ENCODE peak calls at places on chromosomes 16 and 17, in seven cellular contexts. Q, B, F, K, N, E and V are unnamed samples.

GRCh38 chr16:56601325-56601724 is 7.1 kb upstream of the MT2A start:
- DNase-seq in Q (no peak), B (no peak), F (no peak), K (no peak), N (no peak), E (no peak), V (no peak)

GRCh38 chr17:67058036-67058435 is 13.7 kb downstream of the CACNG1 start:
- DNase-seq in Q (no peak), B (no peak), F (no peak), K (no peak), N (no peak), E (no peak), V (no peak)

GRCh38 chr16:85809645-85810044 is 10.2 kb downstream of the COX4I1 start:
- DNase-seq in Q (no peak), B (no peak), F (no peak), K (no peak), N (no peak), E (no peak), V (no peak)

GRCh38 chr16:57479043-57479421 is 7.3 kb downstream of the DOK4 start:
- DNase-seq in Q (no peak), B (no peak), F (peak; percentile 56), K (no peak), N (peak; percentile 64), E (no peak), V (no peak)

GRCh38 chr17:79188048-79188447 is 113.4 kb downstream of the ENGASE start:
- DNase-seq in Q (peak; percentile 72), B (peak; percentile 10), F (peak; percentile 89), K (no peak), N (peak; percentile 97), E (no peak), V (peak; percentile 51)

GRCh38 chr16:1825864-1826690 is 548 bp downstream of the HAGH start:
- DNase-seq in Q (no peak), B (no peak), F (peak; percentile 59), K (no peak), N (peak; percentile 75), E (peak; percentile 32), V (peak; percentile 57)

GRCh38 chr17:6387442-6387841 is 47.5 kb downstream of the AIPL1 start:
- DNase-seq in Q (no peak), B (no peak), F (peak; percentile 19), K (no peak), N (no peak), E (no peak), V (no peak)

GRCh38 chr17:44095647-44096496 is 25.3 kb downstream of the G6PC3 start:
- DNase-seq in Q (peak; percentile 84), B (no peak), F (peak; percentile 86), K (no peak), N (peak; percentile 85), E (peak; percentile 94), V (no peak)

GRCh38 chr17:75589919-75590303 is 2.3 kb downstream of the MYO15B start:
- DNase-seq in Q (no peak), B (no peak), F (no peak), K (no peak), N (no peak), E (no peak), V (no peak)

GRCh38 chr16:85690469-85691064 is 1.8 kb upstream of the GINS2 start:
- DNase-seq in Q (no peak), B (no peak), F (no peak), K (no peak), N (peak; percentile 62), E (peak; percentile 31), V (peak; percentile 91)

GRCh38 chr16:15532825-15533224 is 98.4 kb downstream of the BMERB1 start:
- DNase-seq in Q (no peak), B (no peak), F (no peak), K (no peak), N (no peak), E (no peak), V (no peak)
- TF ChIP-seq JUND in Q (no peak), B (no peak), F (no peak), K (no peak), N (no peak), E (no peak), V (no peak)

GRCh38 chr17:82270651-82271050 is 2.8 kb downstream of the CSNK1D start:
- DNase-seq in Q (no peak), B (no peak), F (no peak), K (no peak), N (no peak), E (no peak), V (no peak)

GRCh38 chr17:82273327-82274133 is at the start of gene CSNK1D:
- DNase-seq in Q (peak; percentile 95), B (peak; percentile 72), F (peak; percentile 97), K (peak; percentile 33), N (peak; percentile 100), E (peak; percentile 85), V (peak; percentile 95)

GRCh38 chr17:82274134-82275020 is 877 bp upstream of the CSNK1D start:
- DNase-seq in Q (no peak), B (no peak), F (no peak), K (no peak), N (no peak), E (no peak), V (no peak)

GRCh38 chr17:82271401-82271800 is 2.1 kb downstream of the CSNK1D start:
- DNase-seq in Q (no peak), B (no peak), F (no peak), K (no peak), N (no peak), E (no peak), V (no peak)

GRCh38 chr17:82272495-82273326 is 789 bp downstream of the CSNK1D start:
- DNase-seq in Q (peak; percentile 93), B (no peak), F (no peak), K (no peak), N (peak; percentile 92), E (no peak), V (no peak)
- TF ChIP-seq JUND in Q (no peak), B (no peak), F (no peak), K (no peak), N (no peak), E (no peak), V (no peak)

GRCh38 chr16:11204513-11205047 is 51.4 kb downstream of the SOCS1 start:
- DNase-seq in Q (peak; percentile 34), B (no peak), F (no peak), K (no peak), N (no peak), E (no peak), V (peak; percentile 29)

GRCh38 chr16:11200523-11201063 is 55.4 kb downstream of the SOCS1 start:
- DNase-seq in Q (no peak), B (no peak), F (no peak), K (no peak), N (no peak), E (no peak), V (no peak)

GRCh38 chr16:11201498-11202259 is 54.3 kb downstream of the SOCS1 start:
- DNase-seq in Q (peak; percentile 82), B (peak; percentile 86), F (no peak), K (no peak), N (peak; percentile 51), E (peak; percentile 67), V (peak; percentile 22)

GRCh38 chr16:11203111-11203623 is 52.8 kb downstream of the SOCS1 start:
- DNase-seq in Q (no peak), B (no peak), F (no peak), K (no peak), N (no peak), E (no peak), V (no peak)

DNA sequence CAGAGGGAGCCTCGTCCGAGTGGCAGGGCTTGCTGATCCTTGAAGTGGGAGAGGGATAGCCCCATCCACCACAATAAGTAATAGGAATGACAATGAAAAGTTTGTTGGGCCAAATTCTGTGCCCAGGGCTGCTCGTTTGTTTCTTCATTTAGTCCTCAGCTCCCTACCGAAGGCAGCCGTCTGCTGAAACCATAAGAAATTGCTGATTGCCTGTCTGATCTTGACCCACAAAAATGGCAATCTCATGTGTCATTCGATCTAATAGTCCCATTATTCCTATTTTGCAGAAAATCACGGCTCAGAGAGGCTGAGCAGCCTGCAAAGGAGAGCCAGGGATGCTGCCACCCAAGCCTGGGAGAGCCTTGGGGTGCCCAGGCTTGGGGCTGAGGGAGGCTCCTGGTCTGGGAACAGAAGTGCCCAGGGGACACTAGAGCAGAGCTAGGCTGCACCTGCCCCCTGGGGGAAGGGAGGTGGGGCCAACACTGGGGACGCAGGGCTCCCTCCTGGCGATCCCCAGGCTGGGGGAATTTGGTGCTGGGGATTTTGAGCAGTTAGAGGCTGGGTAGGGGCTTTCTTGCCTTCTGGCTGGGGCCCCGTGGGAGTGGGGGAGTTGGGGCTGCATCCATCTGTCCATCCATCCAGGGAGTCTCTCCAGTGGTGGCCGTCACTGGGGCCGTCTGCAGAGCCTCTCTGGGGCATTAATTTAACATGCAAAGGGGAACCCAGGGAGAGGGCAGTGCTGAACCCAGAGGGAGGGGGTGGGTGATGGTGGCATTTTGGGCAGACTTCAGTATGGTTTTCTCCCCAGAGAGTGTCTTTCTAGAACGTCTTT is 53.5 kb downstream of the SOCS1 start:
- DNase-seq in Q (peak; percentile 32), B (no peak), F (no peak), K (peak; percentile 62), N (no peak), E (no peak), V (no peak)
- TF ChIP-seq JUND in Q (no peak), B (no peak), F (no peak), K (no peak), N (no peak), E (no peak), V (no peak)

GRCh38 chr17:2138318-2138717 is 83.4 kb downstream of the HIC1 start:
- DNase-seq in Q (peak; percentile 33), B (no peak), F (no peak), K (peak; percentile 60), N (peak; percentile 79), E (no peak), V (no peak)
- TF ChIP-seq JUND in Q (no peak), B (no peak), F (no peak), K (no peak), N (no peak), E (no peak), V (no peak)

DNA sequence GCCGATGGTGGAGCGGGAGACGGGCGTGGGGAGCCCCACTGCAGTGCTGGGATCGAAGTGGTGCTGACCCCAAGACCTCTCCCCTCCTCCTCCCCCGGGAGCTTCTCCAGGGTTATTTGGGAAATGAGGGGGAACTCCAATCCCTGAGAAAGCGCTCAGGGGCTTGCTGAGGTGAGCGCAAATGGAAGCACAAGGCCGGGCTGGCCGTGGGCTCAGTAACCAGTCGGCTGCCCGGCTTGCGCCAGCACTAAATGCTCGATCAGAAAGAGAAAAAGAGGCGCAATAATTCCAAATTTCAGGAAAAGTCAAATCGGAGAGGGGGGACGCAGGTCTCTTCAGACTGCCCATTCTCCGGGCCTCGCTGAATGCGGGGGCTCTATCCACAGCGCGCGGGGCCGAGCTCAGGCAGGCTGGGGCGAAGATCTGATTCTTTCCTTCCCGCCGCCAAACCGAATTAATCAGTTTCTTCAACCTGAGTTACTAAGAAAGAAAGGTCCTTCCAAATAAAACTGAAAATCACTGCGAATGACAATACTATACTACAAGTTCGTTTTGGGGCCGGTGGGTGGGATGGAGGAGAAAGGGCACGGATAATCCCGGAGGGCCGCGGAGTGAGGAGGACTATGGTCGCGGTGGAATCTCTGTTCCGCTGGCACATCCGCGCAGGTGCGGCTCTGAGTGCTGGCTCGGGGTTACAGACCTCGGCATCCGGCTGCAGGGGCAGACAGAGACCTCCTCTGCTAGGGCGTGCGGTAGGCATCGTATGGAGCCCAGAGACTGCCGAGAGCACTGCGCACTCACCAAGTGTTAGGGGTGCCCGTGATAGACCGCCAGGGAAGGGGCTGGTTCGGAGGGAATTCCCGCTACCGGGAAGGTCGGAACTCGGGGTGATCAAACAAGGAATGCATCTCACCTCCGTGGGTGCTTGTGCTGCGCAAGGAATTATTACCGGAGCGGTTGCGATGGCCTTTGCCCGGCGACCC is 4.2 kb upstream of the DLX4 start:
- DNase-seq in Q (no peak), B (no peak), F (peak; percentile 76), K (no peak), N (no peak), E (no peak), V (no peak)
- TF ChIP-seq JUND in Q (no peak), B (no peak), F (no peak), K (no peak), N (no peak), E (no peak), V (no peak)

GRCh38 chr17:1649844-1650409 is at the start of gene RILP:
- DNase-seq in Q (peak; percentile 78), B (peak; percentile 24), F (peak; percentile 70), K (no peak), N (no peak), E (peak; percentile 89), V (peak; percentile 59)
- TF ChIP-seq JUND in Q (peak; percentile 33), B (no peak), F (no peak), K (no peak), N (no peak), E (no peak), V (no peak)